ENCODE peak calls at places on chromosomes 12 and 14, in six cellular contexts. P, C, W, M, H and J are unnamed samples.

GRCh38 chr12:58341791-58342190 is 400.4 kb downstream of the ATP23 start:
- DNase-seq in H (no peak), W (no peak), C (no peak), P (no peak), M (no peak), J (no peak)

GRCh38 chr14:90023176-90023896 is 38.5 kb upstream of the KCNK13 start:
- DNase-seq in M (no peak), W (no peak), P (no peak), C (no peak), H (no peak), J (no peak)

GRCh38 chr14:21241218-21241819 is 27.9 kb downstream of the HNRNPC start:
- DNase-seq in M (no peak), P (no peak), C (no peak), W (no peak), H (no peak), J (no peak)

GRCh38 chr14:91396959-91397815 is 20.4 kb downstream of the CCDC88C start:
- DNase-seq in H (no peak), M (peak; percentile 70), C (peak; percentile 72), W (no peak), P (no peak), J (no peak)

GRCh38 chr14:33617154-33617553 is 333.7 kb downstream of the EGLN3 start:
- DNase-seq in P (no peak), H (no peak), M (no peak), W (no peak), C (no peak), J (no peak)

GRCh38 chr14:104749111-104749649 is 3.8 kb upstream of the SIVA1 start:
- DNase-seq in C (no peak), W (peak; percentile 44), P (no peak), H (no peak), M (no peak), J (no peak)

GRCh38 chr12:4985820-4986219 is 57.9 kb upstream of the KCNA5 start:
- DNase-seq in W (no peak), H (no peak), P (no peak), M (no peak), C (no peak), J (no peak)

GRCh38 chr12:107523760-107524558 is 161.6 kb upstream of the PWP1 start:
- DNase-seq in M (no peak), W (no peak), P (no peak), H (no peak), C (no peak), J (no peak)

GRCh38 chr14:104224516-104225281 is 86.3 kb downstream of the KIF26A start:
- DNase-seq in P (no peak), W (no peak), M (peak; percentile 34), H (no peak), C (no peak), J (no peak)

GRCh38 chr12:98211914-98212695 is 303.3 kb upstream of the TMPO start:
- DNase-seq in H (no peak), C (no peak), M (no peak), W (no peak), P (no peak), J (no peak)

GRCh38 chr12:59041241-59042121 is 121.2 kb upstream of the LRIG3 start:
- DNase-seq in W (no peak), P (no peak), C (no peak), H (no peak), M (no peak), J (peak; percentile 36)

GRCh38 chr14:96261772-96262485 is 5.9 kb downstream of the BDKRB1 start:
- DNase-seq in C (no peak), H (no peak), M (peak; percentile 89), P (no peak), W (no peak), J (no peak)

GRCh38 chr14:60863251-60863650 is 117.6 kb downstream of the TRMT5 start:
- DNase-seq in C (no peak), M (no peak), H (no peak), W (no peak), P (no peak), J (no peak)

GRCh38 chr12:2114071-2114470 is 61.3 kb downstream of the CACNA1C start:
- DNase-seq in C (no peak), P (no peak), W (no peak), M (no peak), H (no peak), J (no peak)

GRCh38 chr14:69685217-69685616 is 73.8 kb downstream of the SUSD6 start:
- DNase-seq in H (no peak), M (no peak), W (no peak), P (no peak), C (no peak), J (no peak)

GRCh38 chr12:9906888-9907287 is 25.3 kb downstream of the CLEC2A start:
- DNase-seq in W (no peak), C (no peak), H (no peak), M (no peak), P (no peak), J (no peak)

GRCh38 chr12:29781705-29782266 is 2.0 kb downstream of the TMTC1 start:
- DNase-seq in W (no peak), C (no peak), P (no peak), H (no peak), M (no peak), J (no peak)

GRCh38 chr12:29781176-29781575 is 2.6 kb downstream of the TMTC1 start:
- DNase-seq in P (no peak), W (no peak), C (no peak), H (no peak), M (no peak), J (no peak)

GRCh38 chr12:29782821-29783772 is 645 bp downstream of the TMTC1 start:
- DNase-seq in M (peak; percentile 36), P (no peak), C (peak; percentile 28), H (peak; percentile 18), W (peak; percentile 19), J (no peak)

GRCh38 chr12:29782285-29782820 is 1.4 kb downstream of the TMTC1 start:
- DNase-seq in P (no peak), M (peak; percentile 15), W (peak; percentile 29), H (no peak), C (no peak), J (no peak)

DNA sequence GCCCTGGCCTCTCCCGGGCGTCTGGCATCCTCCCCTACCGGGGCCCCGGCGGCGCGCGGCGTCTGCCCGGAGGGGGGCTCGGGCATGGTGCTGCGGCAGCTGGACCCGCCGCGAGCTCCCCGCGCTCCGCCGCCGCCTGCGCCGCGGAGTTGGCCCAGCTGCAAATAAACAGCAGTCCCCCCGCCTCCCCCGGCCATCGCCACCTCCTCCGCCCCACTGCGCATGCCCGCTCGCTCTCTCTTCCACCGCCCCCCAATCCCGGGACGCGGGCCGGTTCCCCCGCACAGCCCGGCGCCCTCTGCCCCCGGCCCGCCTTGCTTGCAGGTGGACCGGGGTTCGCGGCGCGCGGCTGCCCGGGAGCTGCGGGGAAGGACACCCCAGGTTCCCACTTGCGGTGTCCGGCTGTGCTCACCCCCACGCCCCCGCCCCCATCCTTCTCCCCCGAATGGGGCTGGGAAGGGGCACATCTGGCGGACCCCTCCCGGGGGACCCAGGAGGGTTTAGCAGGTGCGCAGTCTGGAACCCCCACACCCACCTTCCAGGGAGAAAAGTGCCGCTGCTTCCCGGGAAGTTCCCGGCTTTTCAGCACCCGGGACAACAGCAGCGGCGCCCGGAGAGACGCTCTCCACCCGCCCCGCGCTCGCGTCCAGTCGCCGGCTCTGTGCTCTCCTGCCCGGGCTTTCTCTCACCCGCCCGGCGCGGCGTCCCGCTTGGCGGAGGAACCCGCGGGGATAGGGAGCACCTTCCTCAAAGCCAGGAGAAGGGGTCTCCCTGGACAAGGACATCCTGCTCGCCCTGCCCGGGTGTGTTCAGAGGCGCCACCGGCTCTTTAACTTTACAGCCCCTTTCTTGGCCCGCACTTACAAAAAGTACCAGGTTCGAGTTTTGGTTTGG is at the start of gene TMTC1:
- DNase-seq in C (peak; percentile 51), M (peak; percentile 73), P (no peak), H (peak; percentile 50), W (peak; percentile 60), J (no peak)
- TF ChIP-seq POLR2A in C (no peak), M (no peak), P (no peak), H (peak; percentile 42), W (no peak), J (no peak)

GRCh38 chr12:26798669-26799068 is 34.3 kb downstream of the ITPR2 start:
- DNase-seq in P (no peak), C (no peak), H (no peak), W (no peak), M (no peak), J (no peak)
- TF ChIP-seq POLR2A in P (no peak), C (no peak), H (no peak), W (no peak), M (no peak), J (no peak)

DNA sequence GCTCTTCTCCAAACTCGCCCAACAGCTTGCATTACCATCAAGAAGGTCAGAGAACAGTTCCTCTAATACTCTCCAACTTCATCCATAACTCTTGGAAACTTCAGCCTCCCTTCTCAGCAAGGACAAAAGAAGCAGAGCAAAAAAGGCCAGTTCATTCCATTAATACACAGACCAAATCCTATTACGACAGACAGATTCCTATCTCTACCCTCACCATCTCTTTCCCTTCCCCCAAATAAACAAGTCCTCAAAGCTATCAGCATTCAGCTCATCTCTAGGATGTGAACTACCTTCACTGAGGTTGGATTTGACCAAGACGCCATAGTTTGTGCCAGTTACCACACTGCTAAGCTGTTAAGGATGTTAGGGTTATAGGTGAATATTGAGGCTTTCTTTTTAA is 25.2 kb downstream of the SINHCAF start:
- DNase-seq in H (no peak), W (no peak), P (no peak), C (no peak), M (no peak), J (no peak)
- TF ChIP-seq POLR2A in H (no peak), W (no peak), P (no peak), C (no peak), M (no peak), J (no peak)

GRCh38 chr12:112151766-112152541 is 26.6 kb downstream of the TRAFD1 start:
- DNase-seq in P (no peak), H (no peak), M (no peak), C (no peak), W (no peak), J (no peak)
- TF ChIP-seq POLR2A in P (no peak), H (no peak), M (no peak), C (no peak), W (no peak), J (no peak)

DNA sequence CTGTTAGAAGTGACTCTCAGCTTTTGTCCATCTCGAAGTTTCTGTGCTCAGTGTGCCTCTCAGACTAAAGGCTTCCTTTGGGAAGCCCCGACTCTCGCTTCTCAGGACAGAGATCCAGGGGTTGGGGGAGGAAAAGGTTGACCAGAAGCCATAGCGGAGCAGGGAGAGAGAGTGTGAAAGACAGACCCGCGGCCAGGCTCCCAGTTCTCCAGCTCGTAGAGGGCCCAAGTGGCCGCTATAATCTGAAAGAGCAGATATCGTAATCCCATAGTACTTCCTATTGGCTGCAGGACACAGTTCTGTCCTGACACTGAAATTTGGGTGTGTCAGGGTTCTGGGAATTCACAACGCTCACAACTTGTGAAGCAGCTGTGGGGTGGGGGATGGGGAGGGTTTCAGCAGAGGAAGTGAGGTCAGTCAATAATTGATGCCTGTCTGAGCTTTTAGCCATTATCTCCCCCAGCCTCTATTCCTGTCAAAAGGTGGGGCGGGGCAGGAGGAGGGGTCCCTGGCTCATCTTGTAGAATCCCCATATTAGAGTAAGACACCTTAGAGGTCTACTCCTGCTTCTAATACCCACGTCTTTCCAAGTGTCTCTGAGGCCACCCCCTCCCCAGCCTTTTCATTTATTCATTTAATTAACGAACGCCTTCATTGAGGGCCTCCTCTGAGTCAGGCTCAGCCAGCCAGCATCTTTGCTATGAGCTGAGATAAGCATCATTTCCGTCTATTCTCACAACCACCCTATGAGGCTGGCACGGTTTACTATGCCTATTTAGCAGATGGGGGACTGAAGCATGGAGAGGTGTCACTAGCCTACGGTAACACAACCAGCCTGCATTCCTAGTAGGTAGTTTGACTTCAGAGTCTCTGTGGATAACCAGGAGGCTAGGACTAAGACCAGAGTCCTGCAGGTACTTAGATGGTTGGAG is 1.5 kb upstream of the ACVRL1 start:
- DNase-seq in P (no peak), W (peak; percentile 87), H (no peak), M (peak; percentile 49), C (peak; percentile 52), J (no peak)
- TF ChIP-seq POLR2A in P (no peak), W (no peak), H (no peak), M (no peak), C (no peak), J (no peak)

GRCh38 chr12:52148541-52149181 is 43.2 kb downstream of the KRT80 start:
- DNase-seq in P (peak; percentile 97), W (no peak), H (peak; percentile 59), M (peak; percentile 77), C (peak; percentile 86), J (peak; percentile 91)
- TF ChIP-seq POLR2A in P (no peak), W (no peak), H (no peak), M (peak; percentile 26), C (no peak), J (peak; percentile 1)